ENCODE peak calls at places on chromosomes 5 and 9, in six cellular contexts. H is IMR-90, E is transverse colon, C is small intestine, I is fibroblast of lung, L is HepG2. O is an unnamed sample.
A peak's percentile ranks its signal among the peaks of the same experiment; 100 is the strongest.

GRCh38 chr5:11854926-11855325 is 49.3 kb downstream of the CTNND2 start:
- DNase-seq in C (no peak), L (no peak), E (no peak), H (no peak), I (no peak), O (no peak)

GRCh38 chr9:17906204-17906840 is 327.5 kb downstream of the SH3GL2 start:
- DNase-seq in H (no peak), E (peak; percentile 59), C (no peak), L (no peak), I (no peak), O (peak; percentile 77)

GRCh38 chr5:175657593-175658271 is at the start of gene HRH2:
- DNase-seq in L (no peak), I (peak; percentile 14), H (no peak), E (peak; percentile 18), C (peak; percentile 84), O (peak; percentile 89)

GRCh38 chr9:129412814-129413536 is 207.9 kb downstream of the C9orf50 start:
- DNase-seq in I (peak; percentile 81), L (no peak), E (peak; percentile 55), H (peak; percentile 78), C (peak; percentile 33), O (no peak)

GRCh38 chr5:57725628-57726504 is 243.3 kb upstream of the ACTBL2 start:
- DNase-seq in I (no peak), H (no peak), E (no peak), L (no peak), C (no peak), O (no peak)

GRCh38 chr9:133737071-133737773 is 930 bp downstream of the SARDH start:
- DNase-seq in E (no peak), C (no peak), I (no peak), L (no peak), H (no peak), O (no peak)

GRCh38 chr5:159104058-159104651 is 4.4 kb upstream of the EBF1 start:
- DNase-seq in L (no peak), I (no peak), H (peak; percentile 21), C (no peak), E (no peak), O (peak; percentile 70)

GRCh38 chr5:119341452-119342349 is 14.1 kb upstream of the TNFAIP8 start:
- DNase-seq in H (no peak), L (no peak), E (no peak), I (no peak), C (no peak), O (no peak)

GRCh38 chr5:150595466-150596031 is 44.9 kb upstream of the SYNPO start:
- DNase-seq in L (no peak), H (no peak), I (peak; percentile 93), C (no peak), E (no peak), O (no peak)

GRCh38 chr5:136052692-136053335 is 24.0 kb downstream of the TGFBI start:
- DNase-seq in C (no peak), I (no peak), L (no peak), H (no peak), E (no peak), O (no peak)

GRCh38 chr5:151026674-151027073 is 6.3 kb downstream of the GPX3 start:
- DNase-seq in I (no peak), C (no peak), E (no peak), L (no peak), H (no peak), O (peak; percentile 26)

GRCh38 chr5:121430538-121430937 is 421.1 kb upstream of the FTMT start:
- DNase-seq in C (no peak), E (no peak), I (peak; percentile 3), H (no peak), L (no peak), O (no peak)

GRCh38 chr9:85898288-85898802 is 42.6 kb upstream of the NAA35 start:
- DNase-seq in E (no peak), I (no peak), H (no peak), C (no peak), L (no peak), O (no peak)

GRCh38 chr9:134422301-134422700 is 96.0 kb downstream of the RXRA start:
- DNase-seq in E (peak; percentile 89), L (no peak), H (no peak), C (peak; percentile 98), I (no peak), O (peak; percentile 85)

GRCh38 chr5:177327539-177328522 is 16.1 kb upstream of the MXD3 start:
- DNase-seq in C (peak; percentile 25), H (peak; percentile 33), E (no peak), I (peak; percentile 80), L (peak; percentile 68), O (peak; percentile 56)

GRCh38 chr9:84668204-84669007 is 1.1 kb upstream of the NTRK2 start:
- DNase-seq in L (no peak), C (peak; percentile 3), I (peak; percentile 59), E (peak; percentile 60), H (peak; percentile 19), O (peak; percentile 91)
- H3K4me3 ChIP-seq in L (no peak overlapping the region), C (no peak overlapping the region), I (peak overlapping the region; percentile 48), E (no peak overlapping the region), H (peak overlapping the region; percentile 29), O (peak overlapping the region; percentile 42)

DNA sequence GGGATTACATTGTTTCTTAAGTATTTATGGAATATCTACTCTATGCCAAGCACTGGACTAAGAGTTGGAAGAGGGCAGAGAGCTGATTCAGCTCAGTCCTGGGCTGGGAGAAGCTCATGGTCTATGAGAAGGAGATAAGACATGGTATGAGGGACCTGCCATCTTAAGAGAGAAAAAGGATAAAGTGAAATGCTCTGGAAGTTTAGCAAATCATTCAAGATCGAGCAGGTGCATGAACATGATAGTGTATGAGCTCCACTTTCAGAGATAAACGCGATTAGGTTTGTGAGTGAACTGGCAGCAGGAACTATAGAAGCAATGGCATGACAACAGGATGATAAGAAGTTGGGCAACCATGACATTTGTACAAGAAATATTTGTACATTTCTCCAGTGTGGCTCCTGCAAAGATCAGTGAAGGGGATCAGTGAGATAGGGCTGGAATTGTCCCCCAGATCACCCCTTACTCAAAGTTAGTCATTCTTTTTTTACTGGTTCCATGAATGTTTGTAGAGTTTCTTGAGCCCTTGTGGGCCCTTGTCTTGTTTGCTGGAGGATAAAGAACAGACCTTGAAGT is 26.6 kb upstream of the CCDC180 start:
- DNase-seq in C (no peak), H (no peak), I (no peak), E (no peak), L (no peak), O (no peak)
- H3K36me3 ChIP-seq in C (no peaks in the 10 kb centered on the region), H (peaks cover 2% of the 10 kb centered on the region), I (no peaks in the 10 kb centered on the region), E (no peaks in the 10 kb centered on the region), L (no peaks in the 10 kb centered on the region), O (peaks cover 9% of the 10 kb centered on the region)

DNA sequence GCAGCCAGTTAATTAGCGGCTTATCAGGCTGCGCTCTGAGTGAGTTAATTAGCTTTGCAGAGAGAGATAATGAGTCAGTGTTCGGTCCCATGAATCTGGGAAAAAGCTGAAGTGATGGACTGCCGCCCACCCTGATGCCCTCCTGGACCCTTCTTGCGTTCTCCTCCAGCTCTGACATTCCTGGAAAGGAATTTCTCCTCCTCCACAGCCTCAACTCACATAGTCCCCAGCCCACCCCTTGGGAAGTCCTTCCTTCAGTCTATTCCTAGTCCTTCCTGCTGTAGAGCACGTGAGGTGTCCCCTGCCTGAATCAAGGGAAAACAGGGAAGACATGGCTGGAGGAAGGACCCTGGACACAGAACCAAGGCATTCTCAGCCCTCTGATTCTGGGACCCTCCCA is 3.8 kb downstream of the ARID3C start:
- DNase-seq in H (no peak), L (no peak), I (no peak), C (no peak), E (no peak), O (no peak)
- H3K27me3 ChIP-seq in H (peaks cover 72% of the 10 kb centered on the region), L (peaks cover 20% of the 10 kb centered on the region), I (peaks cover 65% of the 10 kb centered on the region), C (no peaks in the 10 kb centered on the region), E (peaks cover 84% of the 10 kb centered on the region), O (peaks cover 72% of the 10 kb centered on the region)

GRCh38 chr5:35862126-35862525 is 5.4 kb downstream of the IL7R start:
- DNase-seq in I (no peak), E (no peak), C (no peak), L (no peak), H (no peak), O (no peak)

GRCh38 chr5:35859101-35859661 is 2.5 kb downstream of the IL7R start:
- DNase-seq in E (no peak), L (no peak), I (peak; percentile 74), H (peak; percentile 28), C (no peak), O (no peak)

GRCh38 chr5:35863159-35863558 is 6.5 kb downstream of the IL7R start:
- DNase-seq in H (no peak), E (no peak), I (no peak), C (no peak), L (no peak), O (no peak)

GRCh38 chr5:35860686-35861085 is 4.0 kb downstream of the IL7R start:
- DNase-seq in H (peak; percentile 16), C (no peak), E (no peak), L (no peak), I (peak; percentile 67), O (no peak)

DNA sequence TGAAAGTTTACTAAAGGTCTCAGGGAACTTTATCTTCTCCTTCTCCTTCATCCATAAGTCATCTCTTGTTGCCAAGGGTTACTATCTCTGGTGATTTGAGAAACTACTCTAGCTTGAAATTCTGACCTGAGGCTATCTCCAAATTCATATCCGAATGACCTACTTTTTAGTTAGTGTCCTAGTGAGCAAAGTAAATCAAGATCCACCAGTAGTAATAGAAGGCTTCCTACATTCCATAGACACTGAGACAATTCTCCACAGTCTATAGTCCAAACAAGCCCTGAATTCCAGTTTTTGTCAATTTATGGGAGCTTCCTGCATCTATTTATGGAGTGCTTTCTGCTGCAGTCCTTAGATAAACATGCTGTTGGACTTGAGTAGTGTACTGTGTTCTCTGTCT is 5.0 kb downstream of the IL7R start:
- DNase-seq in H (peak; percentile 65), I (peak; percentile 50), L (no peak), E (no peak), C (no peak), O (no peak)
- H3K4me3 ChIP-seq in H (no peak overlapping the region), I (no peak overlapping the region), L (no peak overlapping the region), E (no peak overlapping the region), C (peak overlapping the region; percentile 20), O (no peak overlapping the region)

DNA sequence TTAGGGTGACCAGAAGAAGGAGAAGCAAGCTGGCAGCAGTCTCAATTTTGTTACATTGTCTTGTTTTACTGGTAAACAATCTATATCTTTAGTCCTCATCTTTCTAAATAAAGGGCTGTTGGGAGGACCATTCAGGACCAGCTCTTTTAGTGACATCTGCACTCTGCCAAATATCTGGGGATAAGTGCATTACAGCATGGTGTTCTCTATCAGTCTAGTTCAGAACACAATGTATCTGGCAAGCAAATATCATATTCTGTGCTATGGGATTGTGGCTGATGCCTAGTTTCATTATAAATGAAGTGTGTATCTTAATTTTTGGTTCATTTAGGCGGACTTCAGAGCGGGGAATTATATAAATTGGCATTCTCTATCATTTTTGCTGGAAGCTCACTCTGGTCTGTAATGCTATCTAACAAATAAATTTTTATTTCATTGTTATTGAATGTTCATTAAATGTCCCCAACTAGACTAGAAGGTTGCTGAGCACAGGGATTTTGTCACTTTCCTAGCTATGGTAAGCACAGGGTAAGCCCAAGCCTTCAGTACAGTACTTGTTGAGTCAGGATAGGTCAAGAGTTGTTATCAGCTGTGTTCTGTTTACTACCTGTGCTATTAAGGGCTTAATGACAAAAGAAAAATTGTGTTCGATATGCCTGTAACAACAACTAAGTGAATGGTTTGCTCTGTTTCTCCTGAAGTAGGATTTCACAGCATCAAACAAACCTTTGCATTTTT is 11.9 kb downstream of the WDR31 start:
- DNase-seq in I (no peak), C (peak; percentile 31), H (no peak), L (no peak), E (no peak), O (no peak)
- H3K36me3 ChIP-seq in I (no peaks in the 10 kb centered on the region), C (no peaks in the 10 kb centered on the region), H (no peaks in the 10 kb centered on the region), L (no peaks in the 10 kb centered on the region), E (no peaks in the 10 kb centered on the region), O (no peaks in the 10 kb centered on the region)

GRCh38 chr5:168989731-168990505 is 311.0 kb downstream of the SLIT3 start:
- DNase-seq in H (no peak), C (no peak), E (no peak), I (no peak), L (peak; percentile 32), O (no peak)
- H3K27me3 ChIP-seq in H (peaks cover 3% of the 10 kb centered on the region), C (no peaks in the 10 kb centered on the region), E (peaks cover 11% of the 10 kb centered on the region), I (peaks cover 2% of the 10 kb centered on the region), L (peaks cover 52% of the 10 kb centered on the region), O (no peaks in the 10 kb centered on the region)

O was measured in H7.